ENCODE peak calls at places on chromosomes 4 and X, in four cellular contexts. F is K562, A is GM12878, K is HCT116. Q is an unnamed sample.

GRCh38 chr4:8352368-8353157 is 83.0 kb downstream of the HTRA3 start:
- DNase-seq in F (no peak), A (no peak), K (no peak), Q (peak)

GRCh38 chr4:152851226-152851625 is 71.5 kb downstream of the ARFIP1 start:
- DNase-seq in F (no peak), A (no peak), K (no peak), Q (no peak)

GRCh38 chr4:67881226-67881625 is 2.6 kb downstream of the TMPRSS11D start:
- DNase-seq in F (no peak), A (no peak), K (no peak), Q (no peak)

GRCh38 chr4:158229768-158230167 is 19.5 kb downstream of the TMEM144 start:
- DNase-seq in F (no peak), A (no peak), K (no peak), Q (no peak)

GRCh38 chr4:1276984-1277383 is 12.7 kb upstream of the MAEA start:
- DNase-seq in F (no peak), A (no peak), K (no peak), Q (no peak)

GRCh38 chrX:134548844-134549205 is 88.9 kb downstream of the HPRT1 start:
- DNase-seq in F (no peak), A (no peak), K (no peak), Q (no peak)

GRCh38 chr4:186651624-186652023 is 72.0 kb downstream of the FAT1 start:
- DNase-seq in F (no peak), A (no peak), K (no peak), Q (no peak)

GRCh38 chr4:85952518-85952917 is 407.3 kb downstream of the MAPK10 start:
- DNase-seq in F (no peak), A (no peak), K (no peak), Q (no peak)

GRCh38 chr4:145216532-145216931 is 36.1 kb upstream of the OTUD4 start:
- DNase-seq in F (no peak), A (no peak), K (peak), Q (no peak)

GRCh38 chrX:22748093-22748999 is 251.4 kb upstream of the DDX53 start:
- DNase-seq in F (peak), A (no peak), K (peak), Q (no peak)

GRCh38 chrX:47854474-47854873 is 17.8 kb downstream of the ZNF81 start:
- DNase-seq in F (peak), A (no peak), K (no peak), Q (no peak)

GRCh38 chr4:175166020-175166419 is 247.9 kb downstream of the ADAM29 start:
- DNase-seq in F (no peak), A (no peak), K (no peak), Q (no peak)

GRCh38 chrX:13798184-13798583 is 18.7 kb downstream of the GPM6B start:
- DNase-seq in F (no peak), A (no peak), K (no peak), Q (no peak)

GRCh38 chrX:14837155-14837554 is 35.7 kb downstream of the FANCB start:
- DNase-seq in F (no peak), A (no peak), K (no peak), Q (no peak)

GRCh38 chrX:107775000-107775733 is 420 bp downstream of the TSC22D3 start:
- DNase-seq in F (no peak), A (no peak), K (no peak), Q (no peak)
- TF ChIP-seq POLR2AphosphoS5 in F (no peak), A (no peak), K (no peak), Q (no peak)

GRCh38 chr4:40909363-40909876 is 159.7 kb downstream of the NSUN7 start:
- DNase-seq in F (no peak), A (no peak), K (peak), Q (no peak)
- TF ChIP-seq POLR2AphosphoS5 in F (no peak), A (no peak), K (peak), Q (no peak)

GRCh38 chr4:109947918-109948317 is 35.2 kb downstream of the EGF start:
- DNase-seq in F (no peak), A (no peak), K (no peak), Q (no peak)
- TF ChIP-seq POLR2AphosphoS5 in F (no peak), A (no peak), K (no peak), Q (no peak)

GRCh38 chr4:80239480-80239879 is 27.0 kb upstream of the FGF5 start:
- DNase-seq in F (no peak), A (no peak), K (no peak), Q (no peak)

GRCh38 chr4:80243274-80244018 is 23.0 kb upstream of the FGF5 start:
- DNase-seq in F (no peak), A (no peak), K (no peak), Q (no peak)

GRCh38 chr4:80235451-80235850 is 31.0 kb upstream of the FGF5 start:
- DNase-seq in F (no peak), A (no peak), K (no peak), Q (no peak)

GRCh38 chr4:80237992-80238391 is 28.5 kb upstream of the FGF5 start:
- DNase-seq in F (no peak), A (no peak), K (no peak), Q (no peak)

DNA sequence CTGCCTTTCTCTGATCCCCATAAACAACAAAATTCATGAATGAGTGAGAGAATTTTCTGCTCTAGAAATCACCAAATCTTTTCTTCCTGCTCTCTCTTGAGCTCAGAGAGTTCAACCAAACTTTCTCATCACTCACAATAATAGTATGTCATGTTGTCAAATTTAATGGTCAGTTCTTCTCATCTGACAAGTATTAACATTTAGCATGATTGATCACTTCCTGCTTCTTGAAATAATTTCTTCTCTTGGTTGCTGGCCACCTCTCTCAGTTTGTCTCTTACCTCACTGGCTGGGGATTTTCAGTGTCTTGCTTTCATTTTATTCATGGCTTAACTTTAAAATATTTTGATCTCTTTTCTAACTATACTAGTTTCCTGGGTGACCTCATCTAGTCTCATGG is 25.5 kb upstream of the FGF5 start:
- DNase-seq in F (no peak), A (peak), K (no peak), Q (no peak)
- TF ChIP-seq POLR2AphosphoS5 in F (no peak), A (no peak), K (no peak), Q (no peak)

DNA sequence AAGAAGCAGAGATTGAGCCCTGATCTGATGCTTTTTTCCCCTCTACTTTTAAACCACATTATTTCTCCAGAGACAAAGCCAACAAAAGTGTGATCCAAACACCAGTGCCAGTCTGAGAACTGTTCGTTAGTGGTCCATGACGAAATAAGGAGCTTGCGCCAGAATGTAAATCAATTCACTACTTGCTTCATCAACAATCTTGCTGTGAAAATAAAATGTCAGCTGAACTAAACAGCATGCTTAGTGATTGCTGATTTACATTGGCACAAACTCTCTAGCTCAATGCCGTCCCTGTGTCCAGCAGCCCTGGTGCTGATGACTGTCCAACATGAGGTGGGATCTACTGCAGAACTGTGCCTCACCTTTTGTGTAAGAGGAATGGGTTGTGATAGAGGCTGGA is 71.3 kb downstream of the SOX3 start:
- DNase-seq in F (no peak), A (no peak), K (no peak), Q (no peak)
- TF ChIP-seq POLR2AphosphoS5 in F (no peak), A (no peak), K (no peak), Q (no peak)

Q was measured in suprapubic skin.